ENCODE peak calls at places on chromosomes 1 and 21, in nine cellular contexts. J is A673, H is GM12864, N is adrenal gland, Y is brain microvascular endothelial cell, S is AG09319, E is dorsolateral prefrontal cortex, V is endothelial cell of umbilical vein, C is IMR-90. P is an unnamed sample.

GRCh38 chr1:226739696-226740065 is 599 bp upstream of the ITPKB start:
- DNase-seq in N (no peak), H (no peak), J (no peak), Y (no peak), C (no peak), E (no peak), V (no peak), S (no peak), P (no peak)

GRCh38 chr1:189983156-189983555 is 494.5 kb downstream of the BRINP3 start:
- DNase-seq in Y (no peak), H (no peak), S (no peak), J (no peak), V (no peak), E (no peak), N (no peak), C (no peak), P (no peak)

GRCh38 chr1:28395181-28395580 is 25.6 kb downstream of the PHACTR4 start:
- DNase-seq in C (peak), S (no peak), E (no peak), N (no peak), Y (no peak), V (no peak), J (no peak), H (no peak), P (no peak)

GRCh38 chr1:231603598-231604275 is 22.9 kb upstream of the DISC1 start:
- DNase-seq in H (no peak), Y (peak), E (no peak), S (no peak), J (peak), C (peak), N (peak), V (peak), P (no peak)

GRCh38 chr1:248821101-248821500 is 4.6 kb downstream of the SH3BP5L start:
- DNase-seq in S (no peak), C (peak), H (no peak), N (peak), E (no peak), J (no peak), V (no peak), Y (peak), P (peak)

GRCh38 chr1:30817083-30817450 is 59.5 kb upstream of the LAPTM5 start:
- DNase-seq in Y (no peak), H (no peak), J (no peak), C (no peak), S (no peak), V (no peak), E (no peak), N (no peak), P (no peak)

GRCh38 chr1:24966724-24967346 is 36.8 kb upstream of the RUNX3 start:
- DNase-seq in H (no peak), J (peak), E (no peak), N (no peak), Y (peak), S (peak), C (peak), V (no peak), P (no peak)

GRCh38 chr1:202835548-202836072 is 24.9 kb downstream of the PCAT6 start:
- DNase-seq in Y (no peak), C (no peak), S (no peak), J (no peak), V (no peak), H (no peak), E (no peak), N (no peak), P (no peak)

GRCh38 chr1:248841702-248842395 is 3.8 kb downstream of the ZNF672 start:
- DNase-seq in S (no peak), H (no peak), C (peak), Y (peak), E (no peak), N (peak), V (peak), J (peak), P (peak)

GRCh38 chr1:70353641-70354331 is 736 bp downstream of the ANKRD13C start:
- DNase-seq in E (no peak), J (no peak), H (peak), C (peak), V (peak), N (no peak), Y (peak), S (peak), P (peak)

GRCh38 chr1:147177611-147178370 is 5.5 kb upstream of the PRKAB2 start:
- DNase-seq in C (peak), H (no peak), S (no peak), Y (no peak), J (peak), N (peak), V (no peak), E (no peak), P (no peak)

GRCh38 chr1:205699416-205699815 is 19.1 kb upstream of the SLC45A3 start:
- DNase-seq in E (no peak), N (no peak), H (no peak), J (no peak), Y (no peak), S (no peak), V (no peak), C (no peak), P (no peak)

GRCh38 chr1:202599669-202600431 is 110.4 kb downstream of the SYT2 start:
- DNase-seq in N (peak), V (peak), S (peak), H (no peak), J (peak), C (peak), Y (peak), E (peak), P (no peak)

GRCh38 chr21:9008636-9009035 is 1512.7 kb upstream of the TPTE start:
- DNase-seq in C (no peak), S (no peak), Y (no peak), H (no peak), N (no peak), J (no peak), E (no peak), V (peak), P (no peak)

GRCh38 chr1:190474587-190475305 is 2.9 kb downstream of the BRINP3 start:
- DNase-seq in V (peak), N (no peak), E (no peak), J (no peak), S (no peak), Y (no peak), H (no peak), C (peak), P (no peak)

GRCh38 chr1:78497196-78497595 is 6.4 kb downstream of the PTGFR start:
- DNase-seq in S (no peak), C (no peak), N (no peak), Y (no peak), J (peak), V (peak), E (no peak), H (no peak), P (no peak)

GRCh38 chr1:209642817-209643216 is 9.4 kb downstream of the LAMB3 start:
- DNase-seq in J (no peak), H (no peak), E (no peak), N (no peak), S (no peak), Y (no peak), V (no peak), C (no peak), P (no peak)

GRCh38 chr1:9262587-9262986 is 28.0 kb downstream of the H6PD start:
- DNase-seq in J (no peak), S (no peak), V (no peak), N (no peak), E (no peak), C (no peak), H (no peak), Y (no peak), P (no peak)

GRCh38 chr1:54543729-54544496 is 4.1 kb upstream of the ACOT11 start:
- DNase-seq in Y (no peak), C (peak), V (no peak), H (no peak), J (peak), S (no peak), N (no peak), E (no peak), P (no peak)

GRCh38 chr1:234963180-234963903 is 165.3 kb downstream of the TOMM20 start:
- DNase-seq in S (no peak), V (peak), C (peak), N (peak), Y (peak), H (peak), E (no peak), J (no peak), P (no peak)

GRCh38 chr1:228236744-228237143 is 28.9 kb downstream of the OBSCN start:
- DNase-seq in C (peak), H (no peak), J (peak), V (peak), Y (peak), N (peak), E (no peak), S (no peak), P (no peak)

GRCh38 chr21:43968410-43969114 is 43.5 kb upstream of the TRAPPC10 start:
- DNase-seq in E (no peak), S (no peak), V (no peak), Y (no peak), N (no peak), C (no peak), H (no peak), J (no peak), P (no peak)

GRCh38 chr1:94617139-94617805 is 75.7 kb upstream of the F3 start:
- DNase-seq in J (no peak), H (no peak), S (no peak), C (peak), E (no peak), V (no peak), N (no peak), Y (peak), P (no peak)

GRCh38 chr1:239237912-239238311 is 148.5 kb upstream of the CHRM3 start:
- DNase-seq in S (no peak), E (no peak), N (no peak), C (no peak), V (no peak), H (no peak), Y (no peak), J (no peak), P (no peak)

GRCh38 chr1:228099331-228099732 is 3.8 kb downstream of the C1orf35 start:
- DNase-seq in V (no peak), C (no peak), S (no peak), E (no peak), J (no peak), H (no peak), N (peak), Y (no peak), P (peak)

GRCh38 chr1:7459915-7460314 is 311.2 kb upstream of the VAMP3 start:
- DNase-seq in V (no peak), E (no peak), H (no peak), S (no peak), C (no peak), Y (no peak), J (no peak), N (no peak), P (no peak)

DNA sequence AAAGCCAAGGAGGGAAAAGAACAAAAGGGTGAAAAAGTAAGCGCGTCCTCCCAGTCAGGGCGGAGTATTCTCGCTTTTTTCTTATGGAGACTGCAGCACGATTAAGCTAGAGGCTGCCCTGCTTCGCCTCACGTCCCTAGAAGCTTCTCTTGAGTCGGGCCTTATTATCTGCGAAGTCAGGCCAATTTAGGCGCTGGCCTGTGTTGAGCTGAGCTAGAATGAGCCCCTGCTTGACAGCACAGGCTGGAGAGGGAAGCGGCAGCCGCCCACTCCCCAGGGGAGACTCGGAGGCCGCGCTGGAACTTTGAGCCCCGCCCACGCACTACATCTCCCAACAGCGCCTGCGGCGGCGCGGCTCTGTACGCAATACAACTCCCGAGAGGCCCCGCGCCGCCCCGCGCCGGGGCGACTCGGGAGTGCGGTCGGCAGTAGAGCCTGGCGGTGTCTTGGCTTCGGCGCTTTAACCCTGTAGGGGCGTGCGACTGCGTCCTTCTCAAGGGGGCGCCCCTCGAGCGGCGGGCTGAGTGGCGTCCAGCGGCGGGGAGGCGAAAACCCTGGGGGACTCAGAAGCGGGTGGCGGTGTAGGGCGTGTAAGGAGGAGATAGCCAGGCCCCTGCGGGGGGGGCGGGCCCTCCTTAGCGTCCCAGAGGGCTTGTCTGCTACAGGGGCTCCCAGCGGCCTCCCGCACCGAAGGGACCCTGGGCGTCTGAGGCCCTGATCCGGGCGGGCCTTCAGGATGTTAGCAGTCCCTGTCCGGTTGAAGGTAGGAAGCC is 888 bp downstream of the ZNF436 start:
- DNase-seq in S (peak), N (peak), J (peak), Y (peak), H (peak), V (peak), C (peak), E (peak), P (peak)
- TF ChIP-seq CTCF in S (peak), N (no peak), J (peak), Y (peak), H (no peak), V (no peak), C (peak), E (peak), P (no peak)

GRCh38 chr1:207056673-207057072 is 3.6 kb downstream of the PFKFB2 start:
- DNase-seq in V (no peak), Y (no peak), S (no peak), E (no peak), H (no peak), N (no peak), C (no peak), J (no peak), P (no peak)

GRCh38 chr1:207059881-207060280 is 6.8 kb downstream of the PFKFB2 start:
- DNase-seq in H (no peak), S (no peak), E (no peak), Y (no peak), N (no peak), V (no peak), J (no peak), C (no peak), P (no peak)

GRCh38 chr1:207058252-207058651 is 5.2 kb downstream of the PFKFB2 start:
- DNase-seq in Y (no peak), C (no peak), V (no peak), J (no peak), E (no peak), N (no peak), H (no peak), S (no peak), P (no peak)

GRCh38 chr1:207060596-207060995 is 7.5 kb downstream of the PFKFB2 start:
- DNase-seq in J (no peak), C (no peak), S (no peak), N (no peak), E (no peak), H (no peak), Y (no peak), V (no peak), P (no peak)

DNA sequence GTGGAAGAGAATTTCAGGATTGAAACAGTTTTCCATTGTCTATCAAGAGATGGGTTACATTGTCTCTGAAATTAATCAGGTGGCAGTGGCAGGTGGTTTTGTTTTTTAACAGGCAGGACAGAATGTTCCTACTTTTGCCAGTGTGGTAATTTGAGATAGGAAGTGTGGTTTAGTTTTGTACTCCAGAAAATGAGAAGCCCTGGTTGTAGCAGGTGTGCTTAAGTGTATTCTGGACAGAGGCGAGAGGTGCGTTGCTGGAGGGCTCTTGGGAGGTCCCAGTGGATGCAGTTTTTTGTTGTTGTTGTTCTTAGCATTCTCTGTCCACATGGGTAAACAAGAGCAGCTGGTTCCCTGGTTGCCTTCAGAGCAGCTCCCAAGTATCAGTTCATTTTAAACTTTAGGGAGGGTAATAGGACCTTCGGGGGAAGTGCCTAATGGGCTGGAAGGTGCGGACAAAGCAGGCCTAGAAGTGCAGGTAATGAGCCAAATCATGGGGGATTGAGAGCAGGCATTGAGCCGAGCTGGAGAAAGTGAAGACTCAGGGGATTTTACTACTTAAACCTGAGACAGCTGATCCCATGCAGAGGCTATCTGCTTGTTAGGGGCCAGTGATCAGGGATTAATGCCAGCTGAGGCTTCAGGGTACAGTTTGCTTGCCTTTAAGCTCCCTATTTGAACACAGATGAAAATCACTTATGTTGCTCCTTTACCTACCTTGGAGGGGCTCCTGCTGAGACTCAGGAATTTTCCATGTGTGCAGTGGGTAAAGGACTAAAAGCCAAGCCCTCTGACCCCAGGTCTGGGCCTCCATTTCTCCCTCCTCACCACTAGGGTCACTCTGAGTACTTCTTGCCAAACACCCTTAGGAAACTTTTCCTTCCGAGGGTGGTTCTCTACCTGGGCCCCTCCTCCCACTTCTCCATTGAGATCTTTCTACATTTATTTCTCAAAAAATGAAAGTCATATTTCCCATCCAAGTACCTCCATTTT is 6.1 kb downstream of the PFKFB2 start:
- DNase-seq in V (no peak), C (no peak), N (no peak), H (no peak), J (no peak), Y (no peak), E (no peak), S (no peak), P (no peak)
- TF ChIP-seq CTCF in V (no peak), C (no peak), N (no peak), H (peak), J (no peak), Y (no peak), E (no peak), S (no peak), P (no peak)

GRCh38 chr1:1832820-1833219 is 54.5 kb upstream of the NADK start:
- DNase-seq in C (peak), N (peak), H (no peak), E (no peak), Y (peak), J (no peak), S (no peak), V (no peak), P (no peak)

GRCh38 chr1:1835546-1835945 is 55.3 kb downstream of the GNB1 start:
- DNase-seq in H (no peak), N (no peak), C (no peak), S (no peak), J (no peak), E (no peak), V (no peak), Y (no peak), P (no peak)

GRCh38 chr1:1832151-1832550 is 53.9 kb upstream of the NADK start:
- DNase-seq in H (no peak), C (no peak), V (no peak), E (no peak), J (no peak), N (no peak), Y (no peak), S (no peak), P (no peak)

GRCh38 chr1:1833916-1834325 is 55.7 kb upstream of the NADK start:
- DNase-seq in Y (peak), V (no peak), J (no peak), S (no peak), E (no peak), N (no peak), H (no peak), C (peak), P (no peak)

GRCh38 chr1:1833456-1833855 is 55.2 kb upstream of the NADK start:
- DNase-seq in N (peak), H (no peak), S (no peak), V (no peak), C (no peak), E (no peak), Y (no peak), J (no peak), P (no peak)
- TF ChIP-seq CTCF in N (no peak), H (no peak), S (no peak), V (no peak), C (no peak), E (no peak), Y (no peak), J (no peak), P (no peak)

DNA sequence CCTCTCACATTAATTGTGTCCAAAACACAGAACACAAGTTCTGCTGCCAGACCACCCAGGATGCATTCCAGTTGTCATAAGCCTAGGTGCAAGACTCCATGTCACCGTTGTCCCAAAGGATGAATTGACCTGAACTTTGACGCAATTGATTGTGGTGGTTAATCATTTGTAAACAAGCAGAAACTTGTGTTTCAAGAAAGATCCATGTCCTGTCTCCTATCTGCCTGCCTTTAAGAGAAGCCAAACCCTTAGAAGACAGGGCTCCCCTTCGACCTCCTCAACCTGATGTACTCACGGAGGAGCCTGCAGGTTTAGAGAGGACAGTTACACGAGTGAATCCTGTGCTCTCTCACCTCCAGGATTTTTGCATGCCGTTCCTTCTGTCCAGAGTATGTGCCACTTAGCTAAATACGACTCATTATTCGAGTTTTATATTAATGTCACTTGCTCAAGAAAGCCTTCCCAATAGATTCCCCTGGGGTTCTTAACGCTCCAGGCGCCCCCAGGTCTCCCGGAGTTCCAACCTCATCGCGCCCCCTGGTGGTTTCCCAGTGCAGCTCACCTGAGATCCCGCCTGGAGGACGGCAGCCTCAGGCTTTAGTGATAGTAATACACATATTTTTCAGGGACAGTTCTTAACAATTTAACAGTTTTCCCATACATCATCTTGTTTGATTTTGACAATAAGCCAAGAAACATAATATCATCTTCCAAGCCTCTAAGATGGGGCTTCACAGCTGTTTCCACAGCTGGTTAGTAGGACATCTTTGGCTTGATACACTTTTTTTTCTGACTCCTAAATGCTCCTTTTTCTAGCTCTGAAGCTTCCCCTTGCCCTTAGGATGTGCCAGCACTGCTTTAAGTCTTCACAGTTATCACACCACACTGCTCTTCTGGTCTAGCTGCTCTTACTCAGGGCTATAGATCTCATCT is 2.4 kb upstream of the C8B start:
- DNase-seq in E (no peak), V (peak), S (no peak), J (peak), N (no peak), Y (no peak), C (peak), H (no peak), P (no peak)
- TF ChIP-seq CTCF in E (no peak), V (peak), S (peak), J (peak), N (no peak), Y (peak), C (peak), H (peak), P (no peak)

GRCh38 chr21:37496972-37497371 is 130.4 kb downstream of the DYRK1A start:
- DNase-seq in H (no peak), S (no peak), J (peak), Y (no peak), N (no peak), V (peak), C (no peak), E (no peak), P (no peak)
- TF ChIP-seq CTCF in H (peak), S (peak), J (peak), Y (no peak), N (no peak), V (no peak), C (peak), E (peak), P (no peak)

DNA sequence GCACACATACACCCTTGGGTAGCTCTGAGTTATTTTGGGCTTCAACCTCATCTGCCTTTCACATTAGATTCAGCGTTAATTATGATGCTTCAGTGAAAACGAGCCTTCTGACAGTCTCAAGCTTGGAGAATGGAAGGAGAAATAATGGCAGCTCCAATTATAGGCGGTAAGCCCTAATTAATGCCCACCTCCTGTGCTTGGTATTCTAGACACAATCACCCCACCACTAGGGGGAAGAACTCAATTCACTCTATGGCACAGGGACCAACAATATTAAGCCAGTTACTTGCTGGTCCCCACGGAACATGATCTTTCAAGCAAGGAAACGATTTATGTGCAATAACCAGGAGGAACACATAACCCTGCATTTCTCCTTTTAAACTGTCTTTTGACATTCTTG is 397.9 kb downstream of the BRINP2 start:
- DNase-seq in H (no peak), C (no peak), E (no peak), Y (no peak), N (no peak), S (no peak), J (no peak), V (no peak), P (no peak)
- TF ChIP-seq CTCF in H (peak), C (no peak), E (no peak), Y (peak), N (no peak), S (no peak), J (peak), V (no peak), P (no peak)

P was measured in omental fat pad.